ENCODE peak calls at places on chromosomes 12 and 14, in nine cellular contexts. W, Z, M, V, Q, D, X, R and P are unnamed samples.

GRCh38 chr12:54959291-54960018 is 25.1 kb downstream of the TESPA1 start:
- DNase-seq in W (peak), Z (no peak), M (no peak), V (no peak), Q (no peak), D (no peak), X (no peak), R (no peak), P (no peak)

GRCh38 chr12:39443704-39444234 is 849 bp upstream of the KIF21A start:
- DNase-seq in W (no peak), Z (no peak), M (no peak), V (no peak), Q (no peak), D (no peak), X (no peak), R (no peak), P (no peak)

GRCh38 chr14:106792543-106792942 is 1266.2 kb downstream of the TMEM121 start:
- DNase-seq in W (no peak), Z (no peak), M (no peak), V (no peak), Q (no peak), D (no peak), X (no peak), R (no peak), P (no peak)

GRCh38 chr12:58502236-58502635 is 418.1 kb downstream of the LRIG3 start:
- DNase-seq in W (no peak), Z (no peak), M (no peak), V (no peak), Q (no peak), D (no peak), X (no peak), R (no peak), P (no peak)

GRCh38 chr12:21988619-21989018 is 47.4 kb upstream of the ABCC9 start:
- DNase-seq in W (no peak), Z (no peak), M (no peak), V (no peak), Q (no peak), D (no peak), X (no peak), R (no peak), P (no peak)

GRCh38 chr14:84036863-84037262 is 1493.1 kb upstream of the FLRT2 start:
- DNase-seq in W (no peak), Z (no peak), M (no peak), V (peak), Q (no peak), D (no peak), X (no peak), R (peak), P (no peak)

GRCh38 chr14:37931998-37932397 is 275.7 kb upstream of the SSTR1 start:
- DNase-seq in W (no peak), Z (no peak), M (no peak), V (no peak), Q (no peak), D (no peak), X (no peak), R (no peak), P (no peak)

GRCh38 chr12:125288931-125289928 is 224.0 kb downstream of the AACS start:
- DNase-seq in W (no peak), Z (no peak), M (no peak), V (no peak), Q (peak), D (no peak), X (no peak), R (no peak), P (no peak)

GRCh38 chr12:65892905-65893304 is 68.6 kb downstream of the HMGA2 start:
- DNase-seq in W (peak), Z (no peak), M (peak), V (peak), Q (no peak), D (no peak), X (no peak), R (no peak), P (peak)

GRCh38 chr12:6884539-6884938 is 11.4 kb upstream of the SPSB2 start:
- DNase-seq in W (no peak), Z (no peak), M (no peak), V (no peak), Q (no peak), D (no peak), X (no peak), R (no peak), P (no peak)

GRCh38 chr14:100140452-100141132 is 18.9 kb downstream of the DEGS2 start:
- DNase-seq in W (no peak), Z (peak), M (no peak), V (no peak), Q (no peak), D (no peak), X (no peak), R (no peak), P (no peak)
- TF ChIP-seq CTCF in W (no peak), Z (peak), M (no peak), V (peak), Q (no peak), D (peak), X (peak), R (no peak), P (no peak)

GRCh38 chr12:109387425-109388166 is 39.9 kb downstream of the MYO1H start:
- DNase-seq in W (peak), Z (no peak), M (no peak), V (no peak), Q (peak), D (no peak), X (no peak), R (peak), P (no peak)
- TF ChIP-seq CTCF in W (peak), Z (peak), M (peak), V (peak), Q (no peak), D (peak), X (peak), R (peak), P (peak)

DNA sequence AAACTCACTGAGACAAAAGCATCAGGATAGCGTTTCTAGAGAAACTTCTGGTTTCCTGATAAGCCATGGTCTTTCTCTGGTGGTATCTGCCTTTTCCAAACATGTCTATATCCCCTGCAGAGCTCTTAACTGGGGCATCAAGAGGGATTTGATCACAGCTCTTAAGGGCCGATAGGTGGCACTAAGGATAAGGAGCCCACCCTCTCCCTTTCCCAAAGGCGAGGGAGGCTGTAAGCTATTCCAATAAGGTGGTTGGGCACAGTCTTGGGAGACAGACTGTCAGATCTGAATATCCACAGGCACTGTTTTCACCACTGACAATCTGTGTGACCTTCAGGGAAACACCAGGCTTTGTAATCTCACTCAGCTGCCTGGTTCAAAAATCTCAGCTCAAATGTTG is 206.0 kb downstream of the ADGRD1 start:
- DNase-seq in W (no peak), Z (no peak), M (no peak), V (no peak), Q (no peak), D (no peak), X (no peak), R (no peak), P (no peak)
- TF ChIP-seq CTCF in W (no peak), Z (peak), M (peak), V (no peak), Q (no peak), D (no peak), X (no peak), R (no peak), P (no peak)

GRCh38 chr12:50219544-50219943 is 52.4 kb upstream of the CERS5 start:
- DNase-seq in W (no peak), Z (no peak), M (no peak), V (no peak), Q (no peak), D (no peak), X (no peak), R (no peak), P (no peak)

GRCh38 chr12:50220357-50221061 is 53.3 kb upstream of the CERS5 start:
- DNase-seq in W (peak), Z (no peak), M (no peak), V (peak), Q (no peak), D (no peak), X (no peak), R (no peak), P (no peak)

GRCh38 chr12:50221228-50222008 is 54.2 kb upstream of the CERS5 start:
- DNase-seq in W (no peak), Z (no peak), M (no peak), V (peak), Q (no peak), D (no peak), X (no peak), R (peak), P (no peak)

GRCh38 chr12:50224026-50224692 is 57.0 kb upstream of the CERS5 start:
- DNase-seq in W (no peak), Z (no peak), M (peak), V (peak), Q (no peak), D (peak), X (no peak), R (no peak), P (no peak)

GRCh38 chr12:50222275-50222783 is 55.2 kb upstream of the CERS5 start:
- DNase-seq in W (peak), Z (no peak), M (peak), V (peak), Q (peak), D (no peak), X (no peak), R (peak), P (no peak)
- TF ChIP-seq CTCF in W (no peak), Z (no peak), M (no peak), V (peak), Q (no peak), D (no peak), X (peak), R (peak), P (no peak)

DNA sequence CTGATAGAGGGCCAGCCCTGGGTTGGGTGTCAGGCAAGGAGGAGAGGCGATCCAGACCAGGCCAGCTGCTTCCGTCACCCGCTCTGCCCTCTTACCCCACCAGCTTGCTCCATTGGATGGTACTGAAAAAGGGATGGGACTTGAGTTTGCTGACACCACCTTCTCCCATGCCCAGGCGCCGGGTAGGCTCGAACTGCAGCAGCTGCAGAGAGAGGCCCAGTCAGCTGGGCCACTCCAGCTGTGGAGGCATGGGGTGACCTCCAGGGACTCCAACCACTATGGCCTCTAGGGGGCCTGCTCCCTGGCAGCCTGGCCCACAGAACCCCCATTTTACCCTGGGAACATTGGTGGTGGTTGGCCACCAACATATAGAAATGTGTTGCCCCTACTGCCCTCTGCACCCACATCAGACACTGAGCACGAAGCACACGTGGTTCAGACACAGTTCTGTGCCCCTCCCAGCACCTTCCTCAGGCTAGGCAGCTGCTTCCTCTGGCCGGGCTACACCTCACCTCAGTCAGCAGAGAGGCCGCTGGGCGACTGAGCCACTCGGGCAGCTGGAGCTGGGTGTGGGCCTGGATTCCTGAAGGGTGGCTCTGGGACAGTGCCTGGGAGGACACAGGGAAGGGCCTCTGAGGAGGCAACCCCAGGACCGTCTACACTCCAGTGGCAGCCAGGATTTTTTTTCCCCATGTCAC is 16.0 kb downstream of the RPS6KL1 start:
- DNase-seq in W (no peak), Z (no peak), M (no peak), V (no peak), Q (no peak), D (no peak), X (no peak), R (no peak), P (no peak)
- TF ChIP-seq CTCF in W (no peak), Z (peak), M (peak), V (peak), Q (no peak), D (no peak), X (no peak), R (peak), P (no peak)

GRCh38 chr12:52127683-52128450 is 48.4 kb downstream of the SMIM41 start:
- DNase-seq in W (peak), Z (no peak), M (no peak), V (no peak), Q (no peak), D (no peak), X (no peak), R (no peak), P (no peak)

GRCh38 chr12:52126050-52126604 is 46.6 kb downstream of the SMIM41 start:
- DNase-seq in W (peak), Z (no peak), M (no peak), V (no peak), Q (peak), D (no peak), X (no peak), R (no peak), P (no peak)

GRCh38 chr12:52126605-52127578 is 47.4 kb downstream of the SMIM41 start:
- DNase-seq in W (peak), Z (no peak), M (no peak), V (peak), Q (peak), D (no peak), X (no peak), R (no peak), P (no peak)

GRCh38 chr12:52122904-52123303 is 43.4 kb downstream of the SMIM41 start:
- DNase-seq in W (no peak), Z (no peak), M (no peak), V (no peak), Q (no peak), D (no peak), X (no peak), R (no peak), P (no peak)

DNA sequence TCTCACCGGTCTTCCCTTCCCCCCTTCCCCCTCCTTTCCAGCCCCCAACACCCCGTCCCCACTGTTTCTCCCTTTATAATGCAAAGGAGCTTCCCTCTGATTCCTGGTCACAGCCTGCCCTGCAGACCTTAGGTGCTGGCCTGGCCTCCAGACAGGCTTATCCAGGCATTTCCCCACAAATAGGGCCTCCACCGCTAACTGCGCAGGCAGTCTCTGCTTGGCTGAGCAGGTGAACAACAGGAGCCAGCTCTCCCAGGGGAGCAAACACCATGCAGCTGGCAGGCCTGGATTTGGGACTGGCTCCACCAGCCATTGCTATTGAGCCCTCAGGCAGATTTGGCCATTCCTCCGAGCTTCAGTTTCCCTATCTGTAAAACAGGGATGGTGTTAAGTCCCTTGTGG is 46.0 kb downstream of the SMIM41 start:
- DNase-seq in W (peak), Z (no peak), M (no peak), V (no peak), Q (peak), D (no peak), X (no peak), R (no peak), P (no peak)
- TF ChIP-seq CTCF in W (no peak), Z (no peak), M (no peak), V (no peak), Q (no peak), D (no peak), X (no peak), R (no peak), P (no peak)

GRCh38 chr12:27233814-27234213 is 10.3 kb upstream of the STK38L start:
- DNase-seq in W (no peak), Z (no peak), M (no peak), V (no peak), Q (no peak), D (no peak), X (no peak), R (no peak), P (no peak)
- TF ChIP-seq CTCF in W (no peak), Z (peak), M (no peak), V (peak), Q (no peak), D (no peak), X (no peak), R (no peak), P (no peak)